ENCODE peak calls at places on chromosomes 12 and 14, in ten cellular contexts. J is cardiac fibroblast; R is midbrain; W is dermis microvascular lymphatic vessel endothelial cell; M is nephron progenitor cell; D is EH; E is stimulated activated effector memory CD8-positive, alpha-beta T cell treated with anti-CD3 and anti-CD28 coated beads, Interleukin-12 subunit alpha, Interleukin-12 subunit beta, amount 100 ng/mL, for 72 hours; I is NCI-H187 treated with DMSO at 0.1 percent for 48 hours; G is Karpas-422; K is Caki2. Y is an unnamed sample.

GRCh38 chr12:64236549-64236948 is 14.5 kb upstream of the KICS2 start:
- DNase-seq in E (no peak), R (no peak), K (no peak), M (no peak), W (peak), J (peak), I (no peak), D (peak), G (no peak), Y (no peak)

GRCh38 chr14:94548999-94549985 is 11.9 kb upstream of the SERPINA4 start:
- DNase-seq in M (peak), W (peak), G (peak), R (peak), D (peak), J (peak), I (no peak), K (peak), E (peak), Y (peak)

GRCh38 chr12:75478395-75478794 is 2.2 kb upstream of the GLIPR1 start:
- DNase-seq in D (peak), E (no peak), R (peak), I (no peak), K (no peak), M (no peak), G (peak), W (no peak), J (peak), Y (no peak)

GRCh38 chr14:46734287-46734686 is 82.7 kb upstream of the RPL10L start:
- DNase-seq in J (no peak), R (no peak), W (no peak), D (no peak), M (no peak), G (no peak), I (no peak), E (no peak), K (peak), Y (no peak)

GRCh38 chr12:124392991-124393790 is 98.3 kb downstream of the RFLNA start:
- DNase-seq in G (peak), W (peak), M (no peak), I (no peak), K (peak), R (peak), J (peak), E (no peak), D (peak), Y (no peak)

GRCh38 chr14:68143341-68143807 is 323.8 kb downstream of the RAD51B start:
- DNase-seq in I (no peak), K (no peak), E (no peak), J (peak), M (no peak), D (peak), R (peak), W (peak), G (no peak), Y (no peak)

GRCh38 chr12:17759982-17760381 is 330.0 kb downstream of the RERGL start:
- DNase-seq in G (no peak), J (no peak), W (no peak), I (no peak), M (no peak), D (no peak), E (no peak), R (no peak), K (no peak), Y (no peak)

GRCh38 chr12:114744285-114744684 is 60.3 kb upstream of the TBX3 start:
- DNase-seq in R (no peak), M (no peak), J (no peak), E (no peak), I (no peak), K (no peak), D (no peak), W (no peak), G (no peak), Y (no peak)

GRCh38 chr12:57735952-57736742 is 2.4 kb downstream of the AGAP2 start:
- DNase-seq in K (peak), R (peak), E (no peak), G (no peak), M (peak), D (peak), J (peak), I (no peak), W (no peak), Y (no peak)

GRCh38 chr14:74083784-74084276 is 423 bp downstream of the ALDH6A1 start:
- DNase-seq in R (no peak), M (no peak), G (no peak), W (no peak), D (no peak), E (no peak), K (no peak), I (no peak), J (no peak), Y (no peak)

GRCh38 chr12:107670999-107671643 is 14.5 kb upstream of the PWP1 start:
- DNase-seq in R (no peak), K (no peak), J (peak), M (peak), E (peak), W (peak), D (peak), G (peak), I (peak), Y (no peak)